ENCODE peak calls at places on chromosome 1, in ten cellular contexts. One of them, this sample, is unnamed.
A peak's percentile ranks its signal among the peaks of the same experiment; 100 is the strongest.

GRCh38 chr1:229229721-229230135 is 41.2 kb upstream of the RAB4A start:
- DNase-seq in AG09309: no peak
- DNase-seq in NCI-H1105 treated with DMSO at 0.1 percent for 48 hours: no peak
- DNase-seq in activated CD4-positive, CD25-positive, alpha-beta regulatory T cell: no peak
- DNase-seq in smooth muscle cell of the brain vasculature: no peak
- DNase-seq in T-cell: no peak
- DNase-seq in AG20443: peak; percentile 41
- DNase-seq in mesendoderm: no peak
- DNase-seq in naive thymus-derived CD4-positive, alpha-beta T cell: no peak
- DNase-seq in cardiac fibroblast: peak; percentile 90
- DNase-seq in this sample: no peak

GRCh38 chr1:28308750-28309149 is 20.1 kb upstream of the MED18 start:
- DNase-seq in AG09309: no peak
- DNase-seq in naive thymus-derived CD4-positive, alpha-beta T cell: no peak
- DNase-seq in activated CD4-positive, CD25-positive, alpha-beta regulatory T cell: no peak
- DNase-seq in NCI-H1105 treated with DMSO at 0.1 percent for 48 hours: no peak
- DNase-seq in mesendoderm: no peak
- DNase-seq in AG20443: no peak
- DNase-seq in T-cell: no peak
- DNase-seq in cardiac fibroblast: no peak
- DNase-seq in smooth muscle cell of the brain vasculature: no peak
- DNase-seq in this sample: no peak

GRCh38 chr1:193338194-193338593 is 151.8 kb upstream of the B3GALT2 start:
- DNase-seq in AG09309: peak; percentile 10
- DNase-seq in cardiac fibroblast: peak; percentile 41
- DNase-seq in NCI-H1105 treated with DMSO at 0.1 percent for 48 hours: no peak
- DNase-seq in naive thymus-derived CD4-positive, alpha-beta T cell: no peak
- DNase-seq in activated CD4-positive, CD25-positive, alpha-beta regulatory T cell: no peak
- DNase-seq in mesendoderm: no peak
- DNase-seq in AG20443: peak; percentile 33
- DNase-seq in smooth muscle cell of the brain vasculature: no peak
- DNase-seq in T-cell: no peak
- DNase-seq in this sample: no peak

GRCh38 chr1:116737855-116738318 is 16.3 kb upstream of the CD2 start:
- DNase-seq in AG09309: no peak
- DNase-seq in AG20443: no peak
- DNase-seq in naive thymus-derived CD4-positive, alpha-beta T cell: no peak
- DNase-seq in T-cell: no peak
- DNase-seq in mesendoderm: no peak
- DNase-seq in activated CD4-positive, CD25-positive, alpha-beta regulatory T cell: no peak
- DNase-seq in smooth muscle cell of the brain vasculature: no peak
- DNase-seq in NCI-H1105 treated with DMSO at 0.1 percent for 48 hours: no peak
- DNase-seq in cardiac fibroblast: no peak
- DNase-seq in this sample: no peak

GRCh38 chr1:116483481-116484309 is 87.1 kb downstream of the CD58 start:
- DNase-seq in activated CD4-positive, CD25-positive, alpha-beta regulatory T cell: no peak
- DNase-seq in AG20443: no peak
- DNase-seq in naive thymus-derived CD4-positive, alpha-beta T cell: no peak
- DNase-seq in smooth muscle cell of the brain vasculature: no peak
- DNase-seq in AG09309: no peak
- DNase-seq in mesendoderm: no peak
- DNase-seq in T-cell: no peak
- DNase-seq in cardiac fibroblast: peak; percentile 66
- DNase-seq in NCI-H1105 treated with DMSO at 0.1 percent for 48 hours: no peak
- DNase-seq in this sample: no peak

GRCh38 chr1:40303051-40303771 is 13.9 kb downstream of the COL9A2 start:
- DNase-seq in cardiac fibroblast: no peak
- DNase-seq in T-cell: no peak
- DNase-seq in mesendoderm: no peak
- DNase-seq in activated CD4-positive, CD25-positive, alpha-beta regulatory T cell: no peak
- DNase-seq in smooth muscle cell of the brain vasculature: no peak
- DNase-seq in naive thymus-derived CD4-positive, alpha-beta T cell: no peak
- DNase-seq in AG20443: no peak
- DNase-seq in AG09309: no peak
- DNase-seq in NCI-H1105 treated with DMSO at 0.1 percent for 48 hours: no peak
- DNase-seq in this sample: no peak

GRCh38 chr1:1937061-1937460 is 18.0 kb upstream of the TMEM52 start:
- DNase-seq in cardiac fibroblast: no peak
- DNase-seq in AG20443: no peak
- DNase-seq in NCI-H1105 treated with DMSO at 0.1 percent for 48 hours: no peak
- DNase-seq in naive thymus-derived CD4-positive, alpha-beta T cell: no peak
- DNase-seq in activated CD4-positive, CD25-positive, alpha-beta regulatory T cell: no peak
- DNase-seq in T-cell: no peak
- DNase-seq in AG09309: no peak
- DNase-seq in smooth muscle cell of the brain vasculature: no peak
- DNase-seq in mesendoderm: no peak
- DNase-seq in this sample: no peak

GRCh38 chr1:230624097-230624713 is 18.1 kb upstream of the COG2 start:
- DNase-seq in activated CD4-positive, CD25-positive, alpha-beta regulatory T cell: no peak
- DNase-seq in mesendoderm: no peak
- DNase-seq in smooth muscle cell of the brain vasculature: no peak
- DNase-seq in AG20443: no peak
- DNase-seq in cardiac fibroblast: no peak
- DNase-seq in T-cell: no peak
- DNase-seq in NCI-H1105 treated with DMSO at 0.1 percent for 48 hours: no peak
- DNase-seq in AG09309: no peak
- DNase-seq in naive thymus-derived CD4-positive, alpha-beta T cell: no peak
- DNase-seq in this sample: no peak

GRCh38 chr1:24562625-24563024 is 6.7 kb downstream of the NCMAP start:
- DNase-seq in cardiac fibroblast: no peak
- DNase-seq in smooth muscle cell of the brain vasculature: no peak
- DNase-seq in AG09309: no peak
- DNase-seq in naive thymus-derived CD4-positive, alpha-beta T cell: no peak
- DNase-seq in mesendoderm: no peak
- DNase-seq in AG20443: no peak
- DNase-seq in T-cell: no peak
- DNase-seq in NCI-H1105 treated with DMSO at 0.1 percent for 48 hours: peak; percentile 85
- DNase-seq in activated CD4-positive, CD25-positive, alpha-beta regulatory T cell: no peak
- DNase-seq in this sample: no peak

GRCh38 chr1:147545133-147545532 is 3.8 kb downstream of the BCL9 start:
- DNase-seq in smooth muscle cell of the brain vasculature: no peak
- DNase-seq in cardiac fibroblast: peak; percentile 31
- DNase-seq in naive thymus-derived CD4-positive, alpha-beta T cell: peak; percentile 86
- DNase-seq in T-cell: peak; percentile 78
- DNase-seq in mesendoderm: peak; percentile 92
- DNase-seq in activated CD4-positive, CD25-positive, alpha-beta regulatory T cell: peak; percentile 57
- DNase-seq in AG09309: peak; percentile 50
- DNase-seq in NCI-H1105 treated with DMSO at 0.1 percent for 48 hours: no peak
- DNase-seq in AG20443: peak; percentile 15
- DNase-seq in this sample: no peak

GRCh38 chr1:58932820-58933598 is 149.2 kb upstream of the JUN start:
- DNase-seq in AG20443: peak; percentile 91
- DNase-seq in activated CD4-positive, CD25-positive, alpha-beta regulatory T cell: no peak
- DNase-seq in T-cell: no peak
- DNase-seq in cardiac fibroblast: peak; percentile 73
- DNase-seq in smooth muscle cell of the brain vasculature: peak; percentile 44
- DNase-seq in naive thymus-derived CD4-positive, alpha-beta T cell: no peak
- DNase-seq in mesendoderm: no peak
- DNase-seq in AG09309: peak; percentile 66
- DNase-seq in NCI-H1105 treated with DMSO at 0.1 percent for 48 hours: peak; percentile 18
- DNase-seq in this sample: no peak

GRCh38 chr1:166197597-166197996 is 30.8 kb upstream of the FAM78B start:
- DNase-seq in naive thymus-derived CD4-positive, alpha-beta T cell: no peak
- DNase-seq in cardiac fibroblast: no peak
- DNase-seq in T-cell: no peak
- DNase-seq in AG09309: no peak
- DNase-seq in mesendoderm: peak; percentile 78
- DNase-seq in activated CD4-positive, CD25-positive, alpha-beta regulatory T cell: no peak
- DNase-seq in NCI-H1105 treated with DMSO at 0.1 percent for 48 hours: no peak
- DNase-seq in AG20443: no peak
- DNase-seq in smooth muscle cell of the brain vasculature: no peak
- DNase-seq in this sample: no peak

GRCh38 chr1:15331673-15332072 is 78.0 kb upstream of the EFHD2 start:
- DNase-seq in AG20443: no peak
- DNase-seq in cardiac fibroblast: no peak
- DNase-seq in naive thymus-derived CD4-positive, alpha-beta T cell: no peak
- DNase-seq in activated CD4-positive, CD25-positive, alpha-beta regulatory T cell: no peak
- DNase-seq in smooth muscle cell of the brain vasculature: no peak
- DNase-seq in NCI-H1105 treated with DMSO at 0.1 percent for 48 hours: no peak
- DNase-seq in AG09309: no peak
- DNase-seq in T-cell: no peak
- DNase-seq in mesendoderm: no peak
- DNase-seq in this sample: no peak

GRCh38 chr1:89806612-89807011 is 14.2 kb upstream of the LRRC8D start:
- DNase-seq in AG09309: no peak
- DNase-seq in mesendoderm: no peak
- DNase-seq in naive thymus-derived CD4-positive, alpha-beta T cell: no peak
- DNase-seq in NCI-H1105 treated with DMSO at 0.1 percent for 48 hours: no peak
- DNase-seq in cardiac fibroblast: no peak
- DNase-seq in smooth muscle cell of the brain vasculature: no peak
- DNase-seq in T-cell: no peak
- DNase-seq in AG20443: no peak
- DNase-seq in activated CD4-positive, CD25-positive, alpha-beta regulatory T cell: no peak
- DNase-seq in this sample: no peak

GRCh38 chr1:150233359-150234308 is 2.3 kb downstream of the ANP32E start:
- DNase-seq in cardiac fibroblast: peak; percentile 51
- DNase-seq in T-cell: no peak
- DNase-seq in AG09309: no peak
- DNase-seq in mesendoderm: peak; percentile 18
- DNase-seq in activated CD4-positive, CD25-positive, alpha-beta regulatory T cell: no peak
- DNase-seq in smooth muscle cell of the brain vasculature: no peak
- DNase-seq in NCI-H1105 treated with DMSO at 0.1 percent for 48 hours: peak; percentile 16
- DNase-seq in AG20443: peak; percentile 21
- DNase-seq in naive thymus-derived CD4-positive, alpha-beta T cell: no peak
- DNase-seq in this sample: no peak

GRCh38 chr1:16998589-16998988 is 13.1 kb downstream of the ATP13A2 start:
- DNase-seq in naive thymus-derived CD4-positive, alpha-beta T cell: no peak
- DNase-seq in NCI-H1105 treated with DMSO at 0.1 percent for 48 hours: no peak
- DNase-seq in AG09309: no peak
- DNase-seq in cardiac fibroblast: no peak
- DNase-seq in AG20443: no peak
- DNase-seq in smooth muscle cell of the brain vasculature: no peak
- DNase-seq in activated CD4-positive, CD25-positive, alpha-beta regulatory T cell: no peak
- DNase-seq in T-cell: no peak
- DNase-seq in mesendoderm: no peak
- DNase-seq in this sample: no peak

GRCh38 chr1:28807046-28807445 is 4.9 kb upstream of the OPRD1 start:
- DNase-seq in T-cell: no peak
- DNase-seq in smooth muscle cell of the brain vasculature: no peak
- DNase-seq in AG20443: no peak
- DNase-seq in AG09309: no peak
- DNase-seq in activated CD4-positive, CD25-positive, alpha-beta regulatory T cell: no peak
- DNase-seq in cardiac fibroblast: no peak
- DNase-seq in naive thymus-derived CD4-positive, alpha-beta T cell: no peak
- DNase-seq in mesendoderm: no peak
- DNase-seq in NCI-H1105 treated with DMSO at 0.1 percent for 48 hours: no peak
- DNase-seq in this sample: no peak

GRCh38 chr1:202276081-202276715 is 65.5 kb downstream of the UBE2T start:
- DNase-seq in NCI-H1105 treated with DMSO at 0.1 percent for 48 hours: no peak
- DNase-seq in cardiac fibroblast: no peak
- DNase-seq in activated CD4-positive, CD25-positive, alpha-beta regulatory T cell: no peak
- DNase-seq in mesendoderm: no peak
- DNase-seq in smooth muscle cell of the brain vasculature: no peak
- DNase-seq in naive thymus-derived CD4-positive, alpha-beta T cell: no peak
- DNase-seq in AG09309: no peak
- DNase-seq in T-cell: no peak
- DNase-seq in AG20443: no peak
- DNase-seq in this sample: no peak

GRCh38 chr1:156356875-156357534 is 12.0 kb upstream of the RHBG start:
- DNase-seq in NCI-H1105 treated with DMSO at 0.1 percent for 48 hours: peak; percentile 89
- DNase-seq in mesendoderm: peak; percentile 95
- DNase-seq in T-cell: peak; percentile 76
- DNase-seq in activated CD4-positive, CD25-positive, alpha-beta regulatory T cell: peak; percentile 51
- DNase-seq in naive thymus-derived CD4-positive, alpha-beta T cell: peak; percentile 27
- DNase-seq in AG20443: peak; percentile 62
- DNase-seq in cardiac fibroblast: no peak
- DNase-seq in smooth muscle cell of the brain vasculature: no peak
- DNase-seq in AG09309: no peak
- DNase-seq in this sample: peak; percentile 66

GRCh38 chr1:192485692-192486436 is 89.7 kb upstream of the RGS1 start:
- DNase-seq in activated CD4-positive, CD25-positive, alpha-beta regulatory T cell: no peak
- DNase-seq in T-cell: no peak
- DNase-seq in smooth muscle cell of the brain vasculature: peak; percentile 98
- DNase-seq in AG20443: peak; percentile 78
- DNase-seq in mesendoderm: no peak
- DNase-seq in cardiac fibroblast: peak; percentile 98
- DNase-seq in AG09309: peak; percentile 94
- DNase-seq in naive thymus-derived CD4-positive, alpha-beta T cell: no peak
- DNase-seq in NCI-H1105 treated with DMSO at 0.1 percent for 48 hours: peak; percentile 18
- DNase-seq in this sample: no peak

GRCh38 chr1:169604781-169605560 is 18.7 kb upstream of the F5 start:
- DNase-seq in activated CD4-positive, CD25-positive, alpha-beta regulatory T cell: no peak
- DNase-seq in AG09309: no peak
- DNase-seq in mesendoderm: no peak
- DNase-seq in smooth muscle cell of the brain vasculature: no peak
- DNase-seq in cardiac fibroblast: no peak
- DNase-seq in NCI-H1105 treated with DMSO at 0.1 percent for 48 hours: no peak
- DNase-seq in AG20443: no peak
- DNase-seq in T-cell: peak; percentile 48
- DNase-seq in naive thymus-derived CD4-positive, alpha-beta T cell: peak; percentile 83
- DNase-seq in this sample: no peak

GRCh38 chr1:155093938-155094621 is 15.4 kb downstream of the EFNA3 start:
- DNase-seq in AG20443: peak; percentile 46
- DNase-seq in naive thymus-derived CD4-positive, alpha-beta T cell: no peak
- DNase-seq in T-cell: no peak
- DNase-seq in AG09309: peak; percentile 21
- DNase-seq in NCI-H1105 treated with DMSO at 0.1 percent for 48 hours: peak; percentile 93
- DNase-seq in cardiac fibroblast: peak; percentile 74
- DNase-seq in activated CD4-positive, CD25-positive, alpha-beta regulatory T cell: no peak
- DNase-seq in mesendoderm: peak; percentile 70
- DNase-seq in smooth muscle cell of the brain vasculature: no peak
- DNase-seq in this sample: no peak

GRCh38 chr1:212301570-212301969 is 16.4 kb downstream of the PPP2R5A start:
- DNase-seq in mesendoderm: no peak
- DNase-seq in T-cell: no peak
- DNase-seq in AG09309: no peak
- DNase-seq in NCI-H1105 treated with DMSO at 0.1 percent for 48 hours: no peak
- DNase-seq in AG20443: no peak
- DNase-seq in naive thymus-derived CD4-positive, alpha-beta T cell: no peak
- DNase-seq in activated CD4-positive, CD25-positive, alpha-beta regulatory T cell: no peak
- DNase-seq in cardiac fibroblast: peak; percentile 59
- DNase-seq in smooth muscle cell of the brain vasculature: no peak
- DNase-seq in this sample: no peak

GRCh38 chr1:157209514-157209913 is 71.3 kb upstream of the ETV3 start:
- DNase-seq in activated CD4-positive, CD25-positive, alpha-beta regulatory T cell: no peak
- DNase-seq in AG09309: no peak
- DNase-seq in NCI-H1105 treated with DMSO at 0.1 percent for 48 hours: no peak
- DNase-seq in naive thymus-derived CD4-positive, alpha-beta T cell: no peak
- DNase-seq in AG20443: no peak
- DNase-seq in smooth muscle cell of the brain vasculature: no peak
- DNase-seq in mesendoderm: no peak
- DNase-seq in cardiac fibroblast: no peak
- DNase-seq in T-cell: no peak
- DNase-seq in this sample: no peak